ENCODE peak calls at places on chromosomes 11 and 22, in seven cellular contexts. P is stomach, N is K562, A is renal cortical epithelial cell, G is SK-MEL-5, J is fibroblast of lung, H is upper lobe of right lung. Q is an unnamed sample.
A peak's percentile ranks its signal among the peaks of the same experiment; 100 is the strongest.

GRCh38 chr11:469684-470667 is 19.9 kb downstream of the PTDSS2 start:
- DNase-seq in A (peak; percentile 79), J (peak; percentile 88), H (peak; percentile 79), P (peak; percentile 63), N (no peak), G (peak; percentile 92), Q (peak; percentile 70)

GRCh38 chr11:18171377-18172000 is 1.1 kb upstream of the MRGPRX4 start:
- DNase-seq in J (no peak), P (no peak), H (no peak), N (peak; percentile 32), G (peak; percentile 83), A (peak; percentile 9), Q (no peak)

GRCh38 chr11:127919206-127920000 is 668.0 kb downstream of the ETS1 start:
- DNase-seq in N (no peak), A (peak; percentile 84), J (peak; percentile 89), H (no peak), P (no peak), G (peak; percentile 23), Q (peak; percentile 67)

GRCh38 chr11:209275-210121 is 2.0 kb downstream of the RIC8A start:
- DNase-seq in J (no peak), P (peak; percentile 24), G (no peak), A (no peak), H (peak; percentile 66), N (no peak), Q (no peak)

GRCh38 chr22:17994424-17995108 is 29.8 kb downstream of the MICAL3 start:
- DNase-seq in H (no peak), P (no peak), G (no peak), N (no peak), J (no peak), A (peak; percentile 60), Q (no peak)

GRCh38 chr11:59145534-59145933 is 2.9 kb downstream of the FAM111A start:
- DNase-seq in N (no peak), A (peak; percentile 51), G (no peak), P (no peak), H (no peak), J (peak; percentile 81), Q (peak; percentile 10)

GRCh38 chr11:58916637-58917036 is 22.7 kb upstream of the GLYATL1 start:
- DNase-seq in H (no peak), A (no peak), P (no peak), J (no peak), G (no peak), N (no peak), Q (no peak)

GRCh38 chr11:61141601-61142028 is 19.6 kb downstream of the VPS37C start:
- DNase-seq in N (peak; percentile 63), G (no peak), P (peak; percentile 90), J (no peak), H (peak; percentile 64), A (no peak), Q (peak; percentile 29)

GRCh38 chr11:119694334-119694733 is 34.7 kb downstream of the NECTIN1 start:
- DNase-seq in N (no peak), P (peak; percentile 63), G (no peak), H (no peak), J (no peak), A (peak; percentile 35), Q (peak; percentile 44)

GRCh38 chr22:23803001-23803819 is 16.4 kb downstream of the SMARCB1 start:
- DNase-seq in A (no peak), G (no peak), H (no peak), N (no peak), J (no peak), P (no peak), Q (no peak)

GRCh38 chr11:128589998-128590397 is 2.6 kb upstream of the ETS1 start:
- DNase-seq in G (no peak), N (no peak), J (no peak), H (no peak), P (no peak), A (no peak), Q (no peak)

GRCh38 chr11:4479676-4480075 is 2.8 kb upstream of the OR52K1 start:
- DNase-seq in P (no peak), H (no peak), J (no peak), N (no peak), A (no peak), G (no peak), Q (no peak)

GRCh38 chr11:134743809-134744195 is 331.8 kb upstream of the B3GAT1 start:
- DNase-seq in H (no peak), A (no peak), N (no peak), J (no peak), G (no peak), P (no peak), Q (no peak)

GRCh38 chr11:110478410-110478809 is 48.7 kb downstream of the FDX1 start:
- DNase-seq in G (peak; percentile 22), J (no peak), H (no peak), P (no peak), N (peak; percentile 52), A (no peak), Q (no peak)

GRCh38 chr22:40176921-40177737 is 596 bp upstream of the TNRC6B start:
- DNase-seq in J (peak; percentile 75), H (no peak), P (peak; percentile 32), G (peak; percentile 50), N (peak; percentile 47), A (peak; percentile 72), Q (peak; percentile 65)

GRCh38 chr22:35561796-35562526 is 21.3 kb downstream of the RASD2 start:
- DNase-seq in H (no peak), J (peak; percentile 47), A (peak; percentile 84), N (peak; percentile 48), P (no peak), G (peak; percentile 50), Q (no peak)

GRCh38 chr11:36391062-36391461 is 95.0 kb downstream of the PRR5L start:
- DNase-seq in N (no peak), P (no peak), A (peak; percentile 44), G (no peak), J (no peak), H (no peak), Q (no peak)

GRCh38 chr11:69351460-69351859 is 57.5 kb downstream of the MYEOV start:
- DNase-seq in N (no peak), P (no peak), A (peak; percentile 75), J (peak; percentile 54), G (no peak), H (no peak), Q (peak; percentile 36)

GRCh38 chr22:41922336-41922735 is 4.3 kb downstream of the TNFRSF13C start:
- DNase-seq in A (no peak), H (no peak), P (no peak), N (no peak), J (no peak), G (no peak), Q (no peak)

Q was measured in myocyte.